ENCODE peak calls at places on chromosome 5, in nine cellular contexts. B is colonic mucosa, R is cardiac fibroblast, J is foreskin fibroblast, L is H7, S is mucosa of descending colon, E is left ventricle myocardium inferior, C is GM12865, A is heart left ventricle. Y is an unnamed sample.

GRCh38 chr5:107023732-107024131 is 647.0 kb downstream of the EFNA5 start:
- DNase-seq in B (no peak), R (no peak), J (no peak), L (no peak), S (no peak), E (no peak), C (no peak), A (no peak), Y (no peak)

GRCh38 chr5:28397502-28397941 is 1359.1 kb upstream of the CDH9 start:
- DNase-seq in B (no peak), R (peak; percentile 44), J (no peak), L (no peak), S (no peak), E (no peak), C (no peak), A (no peak), Y (no peak)

GRCh38 chr5:102418531-102418930 is 80.3 kb downstream of the SLCO6A1 start:
- DNase-seq in B (no peak), R (no peak), J (no peak), L (peak; percentile 1), S (no peak), E (no peak), C (no peak), A (no peak), Y (no peak)

GRCh38 chr5:127820910-127821553 is 117.8 kb downstream of the CCDC192 start:
- DNase-seq in B (peak; percentile 47), R (no peak), J (peak; percentile 75), L (no peak), S (no peak), E (no peak), C (no peak), A (no peak), Y (no peak)

GRCh38 chr5:143355710-143356109 is 47.8 kb downstream of the NR3C1 start:
- DNase-seq in B (peak; percentile 50), R (peak; percentile 96), J (peak; percentile 86), L (no peak), S (no peak), E (peak; percentile 33), C (peak; percentile 67), A (peak; percentile 86), Y (peak; percentile 91)

GRCh38 chr5:41968153-41968723 is 43.2 kb downstream of the FBXO4 start:
- DNase-seq in B (no peak), R (no peak), J (no peak), L (peak; percentile 8), S (no peak), E (no peak), C (no peak), A (no peak), Y (no peak)

GRCh38 chr5:36066540-36067210 is at the start of gene UGT3A2:
- DNase-seq in B (no peak), R (no peak), J (no peak), L (peak; percentile 81), S (no peak), E (no peak), C (no peak), A (no peak), Y (no peak)

GRCh38 chr5:88647901-88648300 is 235.1 kb downstream of the MEF2C start:
- DNase-seq in B (no peak), R (no peak), J (no peak), L (no peak), S (no peak), E (no peak), C (no peak), A (no peak), Y (no peak)

GRCh38 chr5:75156585-75156984 is 80.1 kb downstream of the ANKRD31 start:
- DNase-seq in B (no peak), R (peak; percentile 1), J (no peak), L (no peak), S (no peak), E (no peak), C (no peak), A (no peak), Y (no peak)

GRCh38 chr5:9388941-9389674 is 156.8 kb downstream of the SEMA5A start:
- DNase-seq in B (no peak), R (no peak), J (no peak), L (no peak), S (no peak), E (no peak), C (no peak), A (no peak), Y (no peak)

GRCh38 chr5:111345731-111346130 is 121.5 kb downstream of the CAMK4 start:
- DNase-seq in B (no peak), R (peak; percentile 1), J (peak; percentile 14), L (no peak), S (no peak), E (no peak), C (no peak), A (no peak), Y (no peak)

GRCh38 chr5:1124181-1125029 is 12.5 kb upstream of the SLC12A7 start:
- DNase-seq in B (no peak), R (no peak), J (no peak), L (no peak), S (no peak), E (no peak), C (no peak), A (no peak), Y (no peak)

GRCh38 chr5:368162-369084 is 46.9 kb downstream of the AHRR start:
- DNase-seq in B (peak; percentile 18), R (peak; percentile 70), J (peak; percentile 98), L (no peak), S (peak; percentile 35), E (no peak), C (peak; percentile 90), A (no peak), Y (peak; percentile 83)

GRCh38 chr5:178839319-178839704 is 20.4 kb upstream of the ZNF354B start:
- DNase-seq in B (peak; percentile 62), R (peak; percentile 4), J (no peak), L (peak; percentile 74), S (peak; percentile 48), E (peak; percentile 52), C (no peak), A (peak; percentile 53), Y (peak; percentile 20)

GRCh38 chr5:122602700-122603099 is 172.2 kb upstream of the SNX2 start:
- DNase-seq in B (no peak), R (no peak), J (no peak), L (no peak), S (no peak), E (no peak), C (no peak), A (no peak), Y (no peak)

GRCh38 chr5:80034559-80034958 is 589 bp upstream of the THBS4 start:
- DNase-seq in B (no peak), R (no peak), J (no peak), L (no peak), S (no peak), E (no peak), C (no peak), A (no peak), Y (no peak)
- H3K4me3 ChIP-seq in B (no peak overlapping the region), R (no peak overlapping the region), J (no peak overlapping the region), L (peak overlapping the region; percentile 62), S (no peak overlapping the region), E (peak overlapping the region; percentile 65), C (no peak overlapping the region), A (no peak overlapping the region), Y (no peak overlapping the region)

DNA sequence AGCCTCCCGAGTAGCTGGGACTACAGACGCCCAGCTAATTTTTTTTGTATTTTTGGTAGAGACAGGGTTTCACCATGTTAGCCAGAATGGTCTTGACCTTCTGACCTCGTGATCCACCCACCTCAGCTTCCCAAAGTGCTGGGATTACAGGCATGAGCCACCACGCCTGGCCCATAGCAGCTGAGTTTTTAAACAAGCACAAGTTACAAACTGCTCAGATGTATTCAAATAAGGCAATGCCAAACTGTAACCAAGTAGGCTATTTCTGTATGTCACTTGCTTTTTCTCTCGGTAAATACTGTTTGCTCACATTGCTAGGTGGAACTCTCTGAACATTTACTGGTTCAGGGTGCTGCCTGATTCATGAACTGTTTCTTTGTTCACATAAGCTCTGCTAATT is 799.3 kb upstream of the NUDT12 start:
- DNase-seq in B (no peak), R (no peak), J (no peak), L (no peak), S (no peak), E (no peak), C (peak; percentile 29), A (no peak), Y (no peak)
- H3K4me3 ChIP-seq in B (no peak overlapping the region), R (no peak overlapping the region), J (no peak overlapping the region), L (no peak overlapping the region), S (no peak overlapping the region), E (no peak overlapping the region), C (no peak overlapping the region), A (no peak overlapping the region), Y (no peak overlapping the region)

GRCh38 chr5:76716456-76717157 is 681 bp downstream of the F2R start:
- DNase-seq in B (peak; percentile 44), R (peak; percentile 50), J (no peak), L (peak; percentile 67), S (no peak), E (peak; percentile 29), C (no peak), A (peak; percentile 24), Y (no peak)

GRCh38 chr5:76715734-76716455 is at the start of gene F2R:
- DNase-seq in B (peak; percentile 64), R (peak; percentile 92), J (peak; percentile 43), L (peak; percentile 97), S (peak; percentile 76), E (peak; percentile 73), C (peak; percentile 46), A (peak; percentile 65), Y (peak; percentile 67)

GRCh38 chr5:76715484-76715733 is 517 bp upstream of the F2R start:
- DNase-seq in B (no peak), R (no peak), J (no peak), L (no peak), S (no peak), E (no peak), C (no peak), A (no peak), Y (no peak)

GRCh38 chr5:76717222-76718083 is 1.5 kb downstream of the F2R start:
- DNase-seq in B (no peak), R (peak; percentile 52), J (no peak), L (no peak), S (no peak), E (no peak), C (no peak), A (no peak), Y (no peak)

DNA sequence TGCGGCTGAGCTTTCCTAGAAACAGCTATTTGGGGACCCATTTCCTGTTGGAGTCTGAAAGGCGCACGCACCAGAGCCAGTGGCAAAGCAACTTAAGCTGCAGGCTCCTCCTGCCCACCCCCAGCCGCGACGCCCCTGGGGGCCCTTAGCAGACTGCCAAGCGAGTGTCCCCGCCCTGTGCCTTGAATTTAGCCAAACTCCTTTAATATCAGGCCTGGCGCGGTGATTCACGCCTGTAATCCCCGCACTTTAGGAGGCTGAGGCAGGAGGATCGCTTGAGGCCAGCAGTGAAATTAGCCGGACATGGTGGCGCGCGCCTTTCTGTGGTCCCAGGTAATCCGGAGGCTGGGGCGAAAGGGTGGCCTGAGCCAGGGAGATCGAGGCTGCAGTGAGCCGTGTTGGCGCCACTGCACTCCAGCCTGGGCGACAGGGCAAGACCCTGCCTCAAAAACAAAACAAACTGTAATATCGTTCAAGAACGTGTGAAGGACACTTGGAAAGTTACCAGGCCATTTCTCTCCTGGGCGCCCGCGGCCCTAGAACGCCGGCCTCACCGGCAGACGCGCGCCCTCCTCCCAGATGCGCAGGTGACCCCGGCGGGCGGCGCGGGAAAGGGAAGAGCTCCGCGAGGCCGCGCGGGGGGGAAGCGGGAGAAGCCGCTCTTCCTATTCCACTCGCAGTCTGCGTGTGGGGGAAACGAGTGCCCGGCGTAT is 999 bp upstream of the F2R start:
- DNase-seq in B (peak; percentile 29), R (no peak), J (no peak), L (peak; percentile 86), S (no peak), E (peak; percentile 30), C (no peak), A (no peak), Y (no peak)
- H3K4me3 ChIP-seq in B (peak overlapping the region; percentile 80), R (peak overlapping the region; percentile 99), J (peak overlapping the region; percentile 89), L (peak overlapping the region; percentile 86), S (no peak overlapping the region), E (peak overlapping the region; percentile 76), C (peak overlapping the region; percentile 59), A (peak overlapping the region; percentile 71), Y (peak overlapping the region; percentile 6)

GRCh38 chr5:78647411-78647818 is 1.2 kb downstream of the LHFPL2 start:
- DNase-seq in B (peak; percentile 71), R (peak; percentile 49), J (no peak), L (peak; percentile 46), S (peak; percentile 69), E (no peak), C (peak; percentile 45), A (no peak), Y (no peak)
- H3K4me3 ChIP-seq in B (peak overlapping the region; percentile 85), R (peak overlapping the region; percentile 81), J (peak overlapping the region; percentile 76), L (peak overlapping the region; percentile 82), S (peak overlapping the region; percentile 65), E (peak overlapping the region; percentile 87), C (peak overlapping the region; percentile 85), A (peak overlapping the region; percentile 50), Y (peak overlapping the region; percentile 73)

Y was measured in lower leg skin.